ENCODE peak calls at places on chromosomes 5 and 9, in nine cellular contexts. R, Q, X, U, J, F, C, W and A are unnamed samples.

GRCh38 chr9:34606190-34606589 is 5.7 kb downstream of the RPP25L start:
- DNase-seq in R (no peak), Q (no peak), X (no peak), U (no peak), J (no peak), F (no peak), C (no peak), W (no peak), A (no peak)

GRCh38 chr5:161302557-161302956 is 244.0 kb downstream of the GABRB2 start:
- DNase-seq in R (no peak), Q (no peak), X (no peak), U (no peak), J (no peak), F (no peak), C (no peak), W (no peak), A (no peak)

GRCh38 chr9:16996901-16997491 is 126.5 kb upstream of the BNC2 start:
- DNase-seq in R (no peak), Q (no peak), X (no peak), U (no peak), J (no peak), F (no peak), C (no peak), W (no peak), A (no peak)

GRCh38 chr5:107248065-107248695 is 422.6 kb downstream of the EFNA5 start:
- DNase-seq in R (no peak), Q (no peak), X (peak; percentile 22), U (peak; percentile 76), J (peak; percentile 69), F (no peak), C (peak; percentile 48), W (peak; percentile 57), A (peak; percentile 16)

GRCh38 chr9:14899815-14900193 is 10.4 kb downstream of the FREM1 start:
- DNase-seq in R (no peak), Q (no peak), X (no peak), U (no peak), J (no peak), F (no peak), C (no peak), W (no peak), A (no peak)

GRCh38 chr5:13591621-13592020 is 352.9 kb downstream of the DNAH5 start:
- DNase-seq in R (no peak), Q (no peak), X (no peak), U (no peak), J (no peak), F (no peak), C (no peak), W (peak; percentile 98), A (peak; percentile 52)

GRCh38 chr5:127275641-127276193 is 14.9 kb upstream of the MEGF10 start:
- DNase-seq in R (no peak), Q (no peak), X (no peak), U (no peak), J (no peak), F (no peak), C (no peak), W (no peak), A (no peak)

GRCh38 chr5:172150514-172151425 is 37.3 kb downstream of the STK10 start:
- DNase-seq in R (no peak), Q (no peak), X (no peak), U (peak; percentile 58), J (peak; percentile 49), F (peak; percentile 80), C (no peak), W (no peak), A (no peak)

GRCh38 chr5:75847561-75848021 is 130.4 kb upstream of the POC5 start:
- DNase-seq in R (no peak), Q (no peak), X (no peak), U (peak; percentile 77), J (no peak), F (no peak), C (no peak), W (no peak), A (no peak)

GRCh38 chr9:14133394-14133793 is 180.5 kb downstream of the NFIB start:
- DNase-seq in R (no peak), Q (no peak), X (no peak), U (no peak), J (no peak), F (no peak), C (no peak), W (no peak), A (no peak)

GRCh38 chr5:538801-539468 is 14.7 kb upstream of the SLC9A3 start:
- DNase-seq in R (no peak), Q (no peak), X (no peak), U (no peak), J (no peak), F (peak; percentile 69), C (no peak), W (no peak), A (no peak)

GRCh38 chr9:38006163-38006562 is 62.9 kb downstream of the SHB start:
- DNase-seq in R (no peak), Q (no peak), X (no peak), U (no peak), J (peak; percentile 57), F (no peak), C (no peak), W (peak; percentile 56), A (no peak)

GRCh38 chr9:128078504-128079434 is 10.7 kb downstream of the SLC25A25 start:
- DNase-seq in R (no peak), Q (no peak), X (no peak), U (no peak), J (peak; percentile 48), F (no peak), C (no peak), W (peak; percentile 93), A (no peak)

GRCh38 chr5:157543825-157544622 is 31.6 kb downstream of the ADAM19 start:
- DNase-seq in R (no peak), Q (no peak), X (no peak), U (no peak), J (no peak), F (no peak), C (no peak), W (no peak), A (no peak)

GRCh38 chr5:73702534-73702933 is 76.5 kb downstream of the ARHGEF28 start:
- DNase-seq in R (no peak), Q (no peak), X (no peak), U (no peak), J (no peak), F (no peak), C (no peak), W (no peak), A (no peak)